ENCODE peak calls at places on chromosomes 12 and 14, in eight cellular contexts. O, Y, E, S, B, Q, F and U are unnamed samples.

GRCh38 chr12:39867631-39868030 is 238.2 kb downstream of the SLC2A13 start:
- DNase-seq in Y (no peak), O (no peak), E (no peak), F (no peak), S (no peak), B (no peak), Q (peak; percentile 40), U (no peak)

GRCh38 chr14:99546230-99546879 is 57.7 kb downstream of the CCDC85C start:
- DNase-seq in F (no peak), Q (no peak), E (no peak), O (no peak), B (no peak), S (no peak), Y (peak; percentile 45), U (no peak)

GRCh38 chr14:93708311-93708734 is 80.0 kb downstream of the PRIMA1 start:
- DNase-seq in E (no peak), Q (no peak), B (no peak), O (no peak), F (no peak), Y (no peak), S (no peak), U (no peak)

GRCh38 chr12:44873898-44874297 is 2.2 kb downstream of the NELL2 start:
- DNase-seq in Q (peak; percentile 4), E (no peak), B (no peak), S (no peak), Y (no peak), O (no peak), F (no peak), U (no peak)

GRCh38 chr12:121438207-121438606 is 38.3 kb downstream of the RNF34 start:
- DNase-seq in O (no peak), Y (no peak), E (no peak), Q (no peak), S (no peak), F (no peak), B (no peak), U (no peak)

GRCh38 chr12:98752726-98753125 is 107.6 kb downstream of the APAF1 start:
- DNase-seq in Q (no peak), O (no peak), B (no peak), S (peak; percentile 78), F (no peak), E (no peak), Y (no peak), U (no peak)

GRCh38 chr14:81269100-81269978 is 48.6 kb upstream of the GTF2A1 start:
- DNase-seq in Q (peak; percentile 77), B (no peak), F (no peak), S (no peak), E (peak; percentile 26), O (peak; percentile 48), Y (peak; percentile 25), U (no peak)

GRCh38 chr14:50020184-50020583 is 96.2 kb downstream of the VCPKMT start:
- DNase-seq in S (no peak), F (no peak), B (no peak), O (no peak), E (no peak), Y (no peak), Q (no peak), U (no peak)

GRCh38 chr14:81625343-81625742 is 91.7 kb upstream of the SEL1L start:
- DNase-seq in O (no peak), Y (no peak), F (no peak), S (no peak), B (no peak), Q (peak; percentile 4), E (no peak), U (no peak)

GRCh38 chr12:112979281-112979680 is 962 bp downstream of the OAS2 start:
- DNase-seq in F (no peak), Q (no peak), E (peak; percentile 38), Y (no peak), O (no peak), S (no peak), B (no peak), U (no peak)

GRCh38 chr12:109716512-109717389 is 3.1 kb downstream of the FAM222A start:
- DNase-seq in O (peak; percentile 36), Y (no peak), Q (no peak), F (no peak), E (no peak), B (peak; percentile 87), S (no peak), U (no peak)

GRCh38 chr12:49098035-49098451 is 3.4 kb upstream of the DHH start:
- DNase-seq in Q (peak; percentile 63), S (no peak), B (no peak), Y (peak; percentile 55), O (no peak), F (peak; percentile 61), E (no peak), U (peak; percentile 69)

GRCh38 chr14:99395904-99396530 is 84.6 kb downstream of the SETD3 start:
- DNase-seq in O (no peak), Y (no peak), Q (peak; percentile 24), E (no peak), F (no peak), S (peak; percentile 29), B (no peak), U (no peak)

GRCh38 chr14:22560638-22561365 is 28.2 kb downstream of the DAD1 start:
- DNase-seq in B (no peak), S (no peak), O (no peak), Q (no peak), E (no peak), Y (no peak), F (no peak), U (no peak)

GRCh38 chr12:94779520-94779919 is 129.2 kb upstream of the TMCC3 start:
- DNase-seq in O (no peak), B (no peak), F (no peak), Q (peak; percentile 65), E (no peak), Y (no peak), S (peak; percentile 56), U (no peak)

GRCh38 chr14:72699852-72700257 is 194.0 kb downstream of the DPF3 start:
- DNase-seq in O (no peak), S (peak; percentile 87), F (peak; percentile 63), Y (no peak), Q (peak; percentile 95), B (no peak), E (no peak), U (no peak)

GRCh38 chr12:30047499-30048262 is 263.9 kb upstream of the TMTC1 start:
- DNase-seq in E (no peak), O (no peak), F (no peak), Q (peak; percentile 62), S (no peak), Y (no peak), B (no peak), U (no peak)

GRCh38 chr12:21527451-21528180 is 1.5 kb downstream of the SPX start:
- DNase-seq in Y (no peak), O (peak; percentile 40), Q (peak; percentile 41), B (peak; percentile 37), S (no peak), E (peak; percentile 27), F (peak; percentile 57), U (peak; percentile 77)

GRCh38 chr12:91138337-91138905 is 27.1 kb upstream of the LUM start:
- DNase-seq in E (no peak), S (no peak), O (peak; percentile 7), F (no peak), Q (peak; percentile 56), Y (peak; percentile 29), B (no peak), U (no peak)
- TF ChIP-seq CTCF in E (no peak), S (no peak), O (no peak), F (no peak), Q (no peak), Y (no peak), B (no peak), U (no peak)

GRCh38 chr12:130280226-130280625 is 57.5 kb upstream of the PIWIL1 start:
- DNase-seq in F (no peak), O (no peak), B (no peak), S (no peak), Q (no peak), E (no peak), Y (no peak), U (no peak)
- H3K4me3 ChIP-seq in F (peak overlapping the region; percentile 20), O (no peak overlapping the region), B (no peak overlapping the region), S (no peak overlapping the region), Q (no peak overlapping the region), E (no peak overlapping the region), Y (no peak overlapping the region), U (peak overlapping the region; percentile 21)

GRCh38 chr12:11204173-11204572 is 17.4 kb upstream of the TAS2R42 start:
- DNase-seq in S (no peak), Q (no peak), Y (no peak), B (no peak), F (no peak), O (no peak), E (no peak), U (no peak)

DNA sequence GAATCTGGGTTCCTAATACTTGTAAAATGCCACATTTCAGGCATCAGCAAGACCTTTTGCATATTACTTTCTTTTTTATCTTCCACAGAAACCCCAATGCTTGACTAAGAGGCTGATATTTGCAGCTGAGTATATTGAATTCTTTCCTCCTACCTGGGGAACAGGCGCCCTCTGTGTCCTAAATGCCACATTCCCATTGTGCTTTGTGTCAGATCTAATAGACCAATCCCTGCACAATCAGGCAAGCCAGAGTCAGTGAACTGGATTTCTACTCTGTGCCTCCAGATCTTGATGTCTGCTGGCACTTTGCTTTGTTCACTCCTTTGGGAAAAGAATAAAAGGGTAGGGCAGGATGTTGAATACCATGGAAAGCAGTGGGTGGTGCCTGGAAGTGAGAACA is 22.4 kb upstream of the TAS2R42 start:
- DNase-seq in F (no peak), E (no peak), S (no peak), O (no peak), B (no peak), Q (no peak), Y (no peak), U (no peak)
- TF ChIP-seq CTCF in F (no peak), E (no peak), S (no peak), O (no peak), B (no peak), Q (no peak), Y (no peak), U (no peak)

GRCh38 chr14:106044515-106044914 is 518.1 kb downstream of the TMEM121 start:
- DNase-seq in S (no peak), O (no peak), Q (no peak), B (no peak), E (no peak), Y (no peak), F (no peak), U (no peak)
- H3K4me3 ChIP-seq in S (no peak overlapping the region), O (no peak overlapping the region), Q (no peak overlapping the region), B (no peak overlapping the region), E (no peak overlapping the region), Y (no peak overlapping the region), F (no peak overlapping the region), U (no peak overlapping the region)

GRCh38 chr12:127278351-127278750 is 988.6 kb upstream of the TMEM132C start:
- DNase-seq in S (no peak), F (no peak), Y (no peak), O (no peak), B (no peak), E (no peak), Q (no peak), U (no peak)

GRCh38 chr12:127284021-127284420 is 982.9 kb upstream of the TMEM132C start:
- DNase-seq in O (no peak), E (no peak), S (no peak), Y (no peak), F (no peak), Q (peak; percentile 61), B (no peak), U (no peak)

GRCh38 chr12:127282786-127283565 is 984.0 kb upstream of the TMEM132C start:
- DNase-seq in E (no peak), Q (no peak), Y (no peak), S (no peak), B (no peak), F (no peak), O (no peak), U (no peak)

GRCh38 chr12:127277882-127278281 is 989.1 kb upstream of the TMEM132C start:
- DNase-seq in O (no peak), E (peak; percentile 9), S (no peak), Q (no peak), B (no peak), Y (no peak), F (no peak), U (no peak)

GRCh38 chr12:127280393-127281275 is 986.3 kb upstream of the TMEM132C start:
- DNase-seq in E (no peak), Y (no peak), Q (no peak), F (peak; percentile 75), S (no peak), B (peak; percentile 44), O (no peak), U (peak; percentile 82)
- TF ChIP-seq CTCF in E (peak; percentile 52), Y (peak; percentile 32), Q (peak; percentile 44), F (peak; percentile 92), S (peak; percentile 60), B (no peak), O (peak; percentile 78), U (peak; percentile 83)